ENCODE peak calls at places on chromosomes 7 and 10, in five cellular contexts. P is A549, K is heart left ventricle, Z is tibial nerve, D is NB4. Y is an unnamed sample.

GRCh38 chr7:69448071-69448470 is 150.2 kb upstream of the AUTS2 start:
- DNase-seq in K (no peak), Z (peak), D (no peak), P (no peak), Y (no peak)

GRCh38 chr7:6272481-6273323 is at the start of gene CYTH3:
- DNase-seq in P (peak), D (peak), Z (peak), K (peak), Y (peak)

GRCh38 chr10:30529373-30529998 is 95.5 kb downstream of the MAP3K8 start:
- DNase-seq in K (peak), P (no peak), D (peak), Z (peak), Y (peak)

GRCh38 chr7:105862276-105862675 is 14.1 kb downstream of the ATXN7L1 start:
- DNase-seq in K (no peak), D (no peak), Z (no peak), P (no peak), Y (no peak)

GRCh38 chr7:129989466-129989865 is 36.7 kb upstream of the UBE2H start:
- DNase-seq in P (no peak), D (no peak), K (no peak), Z (no peak), Y (no peak)

GRCh38 chr10:131035779-131036178 is 275.7 kb downstream of the TCERG1L start:
- DNase-seq in K (no peak), P (no peak), Z (no peak), D (no peak), Y (peak)

GRCh38 chr10:116688241-116688711 is 54.1 kb downstream of the HSPA12A start:
- DNase-seq in K (no peak), P (no peak), Z (no peak), D (no peak), Y (no peak)

GRCh38 chr7:150448789-150449147 is 1.7 kb upstream of the GIMAP8 start:
- DNase-seq in D (peak), P (peak), Z (peak), K (peak), Y (peak)

GRCh38 chr10:79984851-79985250 is 35.9 kb upstream of the SFTPD start:
- DNase-seq in K (no peak), Z (no peak), D (no peak), P (peak), Y (peak)

DNA sequence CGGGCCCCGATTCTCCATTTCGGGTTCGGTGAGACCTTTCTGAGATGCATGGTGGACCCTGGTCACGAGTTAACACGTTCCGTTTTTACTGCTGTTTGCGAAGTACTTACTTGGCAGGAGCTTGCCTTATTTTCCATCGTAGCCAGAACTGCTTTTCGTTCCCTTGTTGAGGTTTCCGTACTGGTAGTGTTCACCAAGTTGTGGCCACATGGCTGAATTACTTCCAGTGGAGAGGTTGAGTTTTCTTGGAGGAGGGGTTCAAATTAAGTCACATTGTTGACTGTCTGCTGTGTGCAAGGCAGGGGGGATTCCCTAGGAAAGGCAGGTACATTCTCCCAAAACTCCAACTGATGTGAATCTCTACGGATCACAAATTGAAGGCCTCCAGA is 4.0 kb downstream of the MXI1 start:
- DNase-seq in K (no peak), Z (no peak), D (no peak), P (no peak), Y (no peak)
- TF ChIP-seq POLR2A in K (no peak), Z (no peak), D (no peak), P (no peak), Y (no peak)

DNA sequence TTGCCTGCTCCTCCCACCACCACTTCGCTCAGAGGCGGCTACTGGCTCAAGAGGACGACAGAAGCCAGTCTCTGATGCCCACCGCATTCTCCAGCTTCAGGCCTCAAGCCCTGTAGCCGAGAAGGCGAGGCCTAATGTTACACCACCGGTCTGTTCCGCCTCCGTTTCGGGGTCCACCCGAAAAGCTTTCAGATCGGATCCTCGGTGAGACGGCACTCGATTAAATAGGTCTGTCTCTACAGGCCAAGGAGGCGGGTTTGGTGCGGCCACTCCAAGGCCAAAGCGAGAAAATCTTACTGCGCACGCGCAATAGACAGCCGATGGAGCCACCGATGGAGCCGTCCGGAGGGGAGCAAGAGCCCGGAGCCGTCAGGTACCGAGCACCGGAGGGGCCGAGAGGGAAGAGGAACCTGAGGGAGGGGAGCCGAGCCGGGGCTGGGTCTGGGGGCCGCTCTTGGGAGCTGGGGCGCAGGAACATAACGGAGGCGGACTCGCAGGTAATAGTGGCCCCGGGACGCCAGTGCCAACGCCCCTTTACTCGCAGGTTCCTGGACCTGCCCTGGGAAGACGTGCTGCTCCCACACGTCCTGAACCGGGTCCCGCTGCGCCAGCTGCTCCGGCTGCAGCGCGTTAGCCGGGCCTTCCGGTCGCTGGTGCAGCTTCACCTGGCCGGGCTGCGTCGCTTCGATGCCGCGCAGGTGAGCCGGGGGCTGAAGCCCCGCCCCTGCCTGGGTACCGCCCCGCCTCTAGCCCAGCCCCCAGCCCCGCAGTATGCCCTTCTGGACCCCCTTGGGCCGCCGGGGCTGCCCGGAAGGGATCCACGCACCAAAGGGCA is at the start of gene FBXL15:
- DNase-seq in P (peak), K (peak), Z (peak), D (peak), Y (peak)
- TF ChIP-seq POLR2A in P (peak), K (peak), Z (peak), D (peak), Y (no peak)

DNA sequence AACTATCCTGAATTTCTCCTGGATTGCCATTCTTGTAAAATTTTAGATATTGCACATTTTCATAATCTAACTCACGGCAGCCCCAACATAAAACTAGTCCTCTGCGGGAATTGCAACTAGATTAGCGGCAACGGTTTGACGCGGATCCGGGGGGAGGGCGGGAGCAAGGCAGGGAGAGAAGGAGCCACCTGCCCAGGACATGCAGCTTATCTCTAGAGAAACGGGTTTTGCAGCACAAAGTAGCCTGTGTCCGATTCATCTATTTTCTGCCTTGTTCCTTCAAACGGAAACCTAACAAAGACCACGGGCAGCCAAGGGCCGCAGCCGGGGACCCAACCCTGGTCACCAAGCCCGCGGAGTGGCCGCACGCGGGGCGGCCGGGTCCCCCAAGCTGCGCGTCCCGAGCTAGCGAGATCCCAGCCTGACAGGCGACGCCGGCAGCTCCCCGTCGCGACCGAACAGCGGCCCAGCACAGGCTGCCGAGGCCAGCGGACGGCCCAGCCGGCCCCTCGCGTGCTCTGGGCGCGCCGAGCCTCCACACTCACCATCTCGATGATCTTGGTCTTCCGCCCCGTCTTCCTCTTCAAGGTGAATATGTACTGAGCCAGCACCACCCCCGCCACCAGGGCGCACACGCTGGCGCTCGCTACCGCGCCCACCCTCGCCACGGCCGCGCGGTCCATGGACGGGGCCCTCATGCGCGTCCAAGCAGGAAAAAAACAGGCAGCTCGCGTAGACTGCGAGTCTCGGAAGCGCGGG is at the start of gene NT5C3A:
- DNase-seq in Z (peak), K (peak), D (peak), P (no peak), Y (peak)
- TF ChIP-seq POLR2A in Z (peak), K (peak), D (peak), P (peak), Y (no peak)

GRCh38 chr10:122879339-122880273 is at the start of gene FAM24B:
- DNase-seq in P (peak), K (peak), D (peak), Z (peak), Y (peak)
- TF ChIP-seq POLR2A in P (peak), K (peak), D (peak), Z (peak), Y (no peak)

GRCh38 chr10:56357018-56357417 is 4.0 kb downstream of the ZWINT start:
- DNase-seq in K (no peak), D (no peak), P (no peak), Z (no peak), Y (no peak)
- TF ChIP-seq POLR2A in K (no peak), D (no peak), P (no peak), Z (no peak), Y (no peak)